ENCODE peak calls at places on chromosomes 4 and X, in ten cellular contexts. W is NCI-H1105 treated with DMSO at 0.1 percent for 48 hours; G is Caco-2; S is left cardiac atrium; O is mammary epithelial cell; X is right lobe of liver; V is stimulated activated CD4-positive, alpha-beta T cell treated with anti-CD3 and anti-CD28 coated beads, TNF-alpha, amount 100 ng/mL, for 1 hour; I is T-helper 17 cell; U is left ventricle myocardium superior; E is sciatic nerve. R is an unnamed sample.

GRCh38 chr4:133711817-133712216 is 489.8 kb downstream of the PABPC4L start:
- DNase-seq in W (no peak), G (peak; percentile 2), S (no peak), O (no peak), X (no peak), V (no peak), I (no peak), U (no peak), E (no peak), R (no peak)

GRCh38 chr4:26388671-26389070 is 67.9 kb downstream of the RBPJ start:
- DNase-seq in W (no peak), G (no peak), S (no peak), O (peak; percentile 37), X (no peak), V (no peak), I (no peak), U (no peak), E (no peak), R (no peak)

GRCh38 chrX:133269168-133269567 is 51.0 kb upstream of the TFDP3 start:
- DNase-seq in W (no peak), G (no peak), S (no peak), O (no peak), X (no peak), V (no peak), I (no peak), U (no peak), E (no peak), R (no peak)

GRCh38 chr4:73422458-73422752 is 13.6 kb upstream of the AFP start:
- DNase-seq in W (no peak), G (no peak), S (no peak), O (no peak), X (no peak), V (no peak), I (no peak), U (no peak), E (no peak), R (no peak)

GRCh38 chrX:47572773-47573333 is 9.4 kb upstream of the TIMP1 start:
- DNase-seq in W (no peak), G (no peak), S (no peak), O (no peak), X (no peak), V (no peak), I (no peak), U (no peak), E (no peak), R (no peak)

GRCh38 chr4:139266583-139267257 is 13.3 kb downstream of the MGARP start:
- DNase-seq in W (no peak), G (peak; percentile 73), S (peak; percentile 74), O (no peak), X (peak; percentile 62), V (peak; percentile 22), I (peak; percentile 56), U (peak; percentile 84), E (peak; percentile 85), R (peak; percentile 84)

GRCh38 chr4:24473309-24473721 is 111.0 kb downstream of the DHX15 start:
- DNase-seq in W (peak; percentile 44), G (peak; percentile 15), S (peak; percentile 39), O (peak; percentile 11), X (no peak), V (no peak), I (no peak), U (peak; percentile 47), E (peak; percentile 67), R (peak; percentile 64)

GRCh38 chrX:101108293-101108692 is 10.3 kb downstream of the CENPI start:
- DNase-seq in W (no peak), G (no peak), S (no peak), O (no peak), X (no peak), V (no peak), I (no peak), U (no peak), E (no peak), R (no peak)

GRCh38 chrX:12936947-12937346 is 30.5 kb downstream of the TLR8 start:
- DNase-seq in W (no peak), G (no peak), S (no peak), O (no peak), X (no peak), V (no peak), I (no peak), U (no peak), E (no peak), R (no peak)

GRCh38 chrX:1355131-1355799 is 18.7 kb downstream of the IL3RA start:
- DNase-seq in W (no peak), G (no peak), S (no peak), O (no peak), X (no peak), V (no peak), I (no peak), U (no peak), E (no peak), R (peak; percentile 61)

GRCh38 chrX:151004085-151004484 is 20.9 kb downstream of the HMGB3 start:
- DNase-seq in W (no peak), G (no peak), S (no peak), O (no peak), X (no peak), V (no peak), I (no peak), U (no peak), E (no peak), R (no peak)

GRCh38 chrX:109352121-109352556 is 129.7 kb downstream of the GUCY2F start:
- DNase-seq in W (no peak), G (no peak), S (peak; percentile 40), O (no peak), X (peak; percentile 58), V (no peak), I (no peak), U (peak; percentile 25), E (no peak), R (peak; percentile 34)

GRCh38 chr4:48706741-48707140 is 73.3 kb downstream of the FRYL start:
- DNase-seq in W (no peak), G (no peak), S (no peak), O (peak; percentile 62), X (no peak), V (no peak), I (no peak), U (no peak), E (no peak), R (peak; percentile 58)

GRCh38 chr4:105147226-105148151 is 813 bp downstream of the TET2 start:
- DNase-seq in W (peak; percentile 61), G (peak; percentile 27), S (no peak), O (peak; percentile 49), X (no peak), V (no peak), I (no peak), U (peak; percentile 35), E (no peak), R (peak; percentile 85)

GRCh38 chrX:85243155-85243554 is 424 bp downstream of the SATL1 start:
- DNase-seq in W (peak; percentile 11), G (no peak), S (no peak), O (no peak), X (no peak), V (no peak), I (no peak), U (no peak), E (no peak), R (peak; percentile 24)

GRCh38 chrX:150663061-150663460 is 30.1 kb upstream of the MTMR1 start:
- DNase-seq in W (peak; percentile 80), G (no peak), S (no peak), O (no peak), X (no peak), V (no peak), I (no peak), U (no peak), E (no peak), R (no peak)

GRCh38 chrX:6279277-6279909 is 50.7 kb upstream of the NLGN4X start:
- DNase-seq in W (no peak), G (no peak), S (no peak), O (no peak), X (no peak), V (no peak), I (no peak), U (no peak), E (no peak), R (no peak)

GRCh38 chr4:57119054-57119651 is 9.0 kb upstream of the IGFBP7 start:
- DNase-seq in W (no peak), G (no peak), S (peak; percentile 68), O (peak; percentile 83), X (no peak), V (no peak), I (no peak), U (peak; percentile 56), E (peak; percentile 67), R (peak; percentile 25)

GRCh38 chr4:7959066-7959465 is 19.4 kb upstream of the AFAP1 start:
- DNase-seq in W (no peak), G (no peak), S (no peak), O (no peak), X (no peak), V (no peak), I (no peak), U (no peak), E (no peak), R (no peak)

GRCh38 chr4:41360911-41361830 is 104.4 kb downstream of the UCHL1 start:
- DNase-seq in W (peak; percentile 30), G (peak; percentile 16), S (peak; percentile 48), O (peak; percentile 13), X (peak; percentile 69), V (no peak), I (no peak), U (peak; percentile 72), E (peak; percentile 67), R (peak; percentile 82)

GRCh38 chr4:168575473-168575872 is 78.6 kb downstream of the PALLD start:
- DNase-seq in W (no peak), G (no peak), S (no peak), O (no peak), X (no peak), V (no peak), I (no peak), U (no peak), E (no peak), R (no peak)

GRCh38 chrX:105910563-105911105 is 88.3 kb downstream of the NRK start:
- DNase-seq in W (no peak), G (no peak), S (no peak), O (no peak), X (no peak), V (no peak), I (no peak), U (no peak), E (no peak), R (no peak)

GRCh38 chrX:63889001-63889400 is 104.0 kb upstream of the ARHGEF9 start:
- DNase-seq in W (no peak), G (no peak), S (no peak), O (peak; percentile 61), X (no peak), V (no peak), I (no peak), U (no peak), E (no peak), R (no peak)

GRCh38 chr4:181548873-181549541 is 694.2 kb upstream of the TENM3 start:
- DNase-seq in W (no peak), G (no peak), S (no peak), O (peak; percentile 79), X (no peak), V (no peak), I (no peak), U (no peak), E (no peak), R (no peak)

GRCh38 chrX:17377047-17377692 is 2.2 kb downstream of the NHS start:
- DNase-seq in W (peak; percentile 63), G (peak; percentile 28), S (peak; percentile 32), O (peak; percentile 84), X (no peak), V (no peak), I (no peak), U (peak; percentile 46), E (peak; percentile 63), R (peak; percentile 62)

GRCh38 chr4:116180056-116180690 is 905.2 kb downstream of the TRAM1L1 start:
- DNase-seq in W (peak; percentile 17), G (no peak), S (no peak), O (peak; percentile 4), X (no peak), V (no peak), I (no peak), U (no peak), E (no peak), R (peak; percentile 30)

GRCh38 chr4:36310793-36311192 is 29.4 kb downstream of the DTHD1 start:
- DNase-seq in W (no peak), G (no peak), S (peak; percentile 20), O (no peak), X (peak; percentile 51), V (no peak), I (no peak), U (no peak), E (peak; percentile 61), R (no peak)

GRCh38 chr4:63717384-63717783 is 691.9 kb downstream of the TECRL start:
- DNase-seq in W (peak; percentile 27), G (peak; percentile 20), S (no peak), O (no peak), X (no peak), V (no peak), I (no peak), U (no peak), E (no peak), R (peak; percentile 71)